ENCODE peak calls at places on chromosome 3, in six cellular contexts. One of them, this sample, is unnamed. For H3K9me3, the result is how much of the 10 kb centered on the place peaks cover.

GRCh38 chr3:152139651-152140050 is 129.1 kb upstream of the MBNL1 start:
- DNase-seq in HCT116: no peak
- DNase-seq in breast epithelium: no peak
- DNase-seq in ascending aorta: no peak
- DNase-seq in uterus: no peak
- DNase-seq in A549: no peak
- DNase-seq in this sample: no peak

GRCh38 chr3:50157821-50158556 is 2.9 kb downstream of the SEMA3F start:
- DNase-seq in HCT116: no peak
- DNase-seq in breast epithelium: no peak
- DNase-seq in ascending aorta: no peak
- DNase-seq in uterus: no peak
- DNase-seq in A549: no peak
- DNase-seq in this sample: no peak

GRCh38 chr3:138441742-138442141 is 7.3 kb downstream of the ESYT3 start:
- DNase-seq in HCT116: no peak
- DNase-seq in breast epithelium: no peak
- DNase-seq in ascending aorta: no peak
- DNase-seq in uterus: no peak
- DNase-seq in A549: no peak
- DNase-seq in this sample: no peak

GRCh38 chr3:9779721-9780450 is 10.1 kb upstream of the CAMK1 start:
- DNase-seq in HCT116: no peak
- DNase-seq in breast epithelium: no peak
- DNase-seq in ascending aorta: no peak
- DNase-seq in uterus: no peak
- DNase-seq in A549: no peak
- DNase-seq in this sample: no peak

GRCh38 chr3:72161870-72162617 is 377.1 kb upstream of the PROK2 start:
- DNase-seq in HCT116: no peak
- DNase-seq in breast epithelium: peak
- DNase-seq in ascending aorta: no peak
- DNase-seq in uterus: peak
- DNase-seq in A549: peak
- DNase-seq in this sample: no peak

GRCh38 chr3:151460774-151461450 is at the start of gene IGSF10:
- DNase-seq in HCT116: no peak
- DNase-seq in breast epithelium: no peak
- DNase-seq in ascending aorta: no peak
- DNase-seq in uterus: no peak
- DNase-seq in A549: peak
- DNase-seq in this sample: no peak

GRCh38 chr3:157030712-157031111 is 129.2 kb downstream of the CCNL1 start:
- DNase-seq in HCT116: no peak
- DNase-seq in breast epithelium: no peak
- DNase-seq in ascending aorta: no peak
- DNase-seq in uterus: no peak
- DNase-seq in A549: no peak
- DNase-seq in this sample: no peak

GRCh38 chr3:69252631-69253030 is 130.2 kb upstream of the LMOD3 start:
- DNase-seq in HCT116: no peak
- DNase-seq in breast epithelium: no peak
- DNase-seq in ascending aorta: no peak
- DNase-seq in uterus: no peak
- DNase-seq in A549: no peak
- DNase-seq in this sample: no peak

GRCh38 chr3:183254816-183255730 is 2.0 kb downstream of the B3GNT5 start:
- DNase-seq in HCT116: no peak
- DNase-seq in breast epithelium: no peak
- DNase-seq in ascending aorta: no peak
- DNase-seq in uterus: no peak
- DNase-seq in A549: no peak
- DNase-seq in this sample: no peak

GRCh38 chr3:71514621-71515020 is 68.9 kb downstream of the FOXP1 start:
- DNase-seq in HCT116: no peak
- DNase-seq in breast epithelium: no peak
- DNase-seq in ascending aorta: no peak
- DNase-seq in uterus: no peak
- DNase-seq in A549: no peak
- DNase-seq in this sample: no peak

GRCh38 chr3:87127286-87127685 is 99.8 kb upstream of the CHMP2B start:
- DNase-seq in HCT116: no peak
- DNase-seq in breast epithelium: no peak
- DNase-seq in ascending aorta: no peak
- DNase-seq in uterus: no peak
- DNase-seq in A549: no peak
- DNase-seq in this sample: no peak

GRCh38 chr3:14266361-14266760 is 87.7 kb downstream of the LSM3 start:
- DNase-seq in HCT116: no peak
- DNase-seq in breast epithelium: no peak
- DNase-seq in ascending aorta: no peak
- DNase-seq in uterus: peak
- DNase-seq in A549: no peak
- DNase-seq in this sample: no peak

GRCh38 chr3:131231710-131232348 is 149.7 kb upstream of the NUDT16 start:
- DNase-seq in HCT116: no peak
- DNase-seq in breast epithelium: no peak
- DNase-seq in ascending aorta: no peak
- DNase-seq in uterus: no peak
- DNase-seq in A549: peak
- DNase-seq in this sample: no peak

GRCh38 chr3:134872405-134872804 is 77.3 kb downstream of the EPHB1 start:
- DNase-seq in HCT116: no peak
- DNase-seq in breast epithelium: no peak
- DNase-seq in ascending aorta: no peak
- DNase-seq in uterus: no peak
- DNase-seq in A549: no peak
- DNase-seq in this sample: no peak

GRCh38 chr3:197030379-197031314 is 1.0 kb upstream of the MELTF start:
- DNase-seq in HCT116: no peak
- DNase-seq in breast epithelium: no peak
- DNase-seq in ascending aorta: no peak
- DNase-seq in uterus: no peak
- DNase-seq in A549: no peak
- DNase-seq in this sample: no peak

GRCh38 chr3:197031315-197032285 is 2.0 kb upstream of the MELTF start:
- DNase-seq in HCT116: peak
- DNase-seq in breast epithelium: no peak
- DNase-seq in ascending aorta: no peak
- DNase-seq in uterus: peak
- DNase-seq in A549: peak
- DNase-seq in this sample: no peak

GRCh38 chr3:197028711-197029510 is 706 bp downstream of the MELTF start:
- DNase-seq in HCT116: no peak
- DNase-seq in breast epithelium: no peak
- DNase-seq in ascending aorta: no peak
- DNase-seq in uterus: no peak
- DNase-seq in A549: peak
- DNase-seq in this sample: no peak

GRCh38 chr3:197027896-197028710 is 1.5 kb downstream of the MELTF start:
- DNase-seq in HCT116: no peak
- DNase-seq in breast epithelium: no peak
- DNase-seq in ascending aorta: no peak
- DNase-seq in uterus: no peak
- DNase-seq in A549: no peak
- DNase-seq in this sample: no peak

GRCh38 chr3:197029511-197030167 is at the start of gene MELTF:
- DNase-seq in HCT116: no peak
- DNase-seq in breast epithelium: no peak
- DNase-seq in ascending aorta: no peak
- DNase-seq in uterus: peak
- DNase-seq in A549: peak
- DNase-seq in this sample: peak
- H3K9me3 ChIP-seq in HCT116: under half
- H3K9me3 ChIP-seq in breast epithelium: under half
- H3K9me3 ChIP-seq in ascending aorta: under half
- H3K9me3 ChIP-seq in uterus: under half
- H3K9me3 ChIP-seq in A549: under half
- H3K9me3 ChIP-seq in this sample: under half

DNA sequence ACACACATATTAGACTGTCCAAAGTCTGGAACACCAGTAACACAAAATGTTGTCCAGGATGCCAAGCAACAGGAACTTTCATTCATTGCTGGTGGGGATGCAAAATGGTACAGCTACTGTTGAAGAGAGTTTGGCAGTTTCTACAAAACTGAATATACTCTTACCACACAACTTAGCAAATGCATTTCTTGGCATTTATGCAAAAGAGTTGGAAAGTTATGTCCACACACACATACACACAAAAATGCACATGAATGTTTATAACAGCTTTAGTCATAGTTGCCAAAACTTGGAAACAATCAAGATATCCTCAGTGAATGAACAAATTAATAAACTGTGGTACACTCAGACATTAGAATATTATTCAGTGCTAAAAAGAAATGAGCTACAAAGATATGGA is 195.1 kb upstream of the MME start:
- DNase-seq in HCT116: no peak
- DNase-seq in breast epithelium: no peak
- DNase-seq in ascending aorta: no peak
- DNase-seq in uterus: no peak
- DNase-seq in A549: no peak
- DNase-seq in this sample: no peak
- H3K9me3 ChIP-seq in HCT116: under half
- H3K9me3 ChIP-seq in breast epithelium: under half
- H3K9me3 ChIP-seq in ascending aorta: under half
- H3K9me3 ChIP-seq in uterus: under half
- H3K9me3 ChIP-seq in A549: under half
- H3K9me3 ChIP-seq in this sample: under half

GRCh38 chr3:149833241-149833640 is 20.2 kb downstream of the RNF13 start:
- DNase-seq in HCT116: no peak
- DNase-seq in breast epithelium: no peak
- DNase-seq in ascending aorta: no peak
- DNase-seq in uterus: no peak
- DNase-seq in A549: no peak
- DNase-seq in this sample: no peak
- H3K9me3 ChIP-seq in HCT116: under half
- H3K9me3 ChIP-seq in breast epithelium: under half
- H3K9me3 ChIP-seq in ascending aorta: under half
- H3K9me3 ChIP-seq in uterus: under half
- H3K9me3 ChIP-seq in A549: half or more
- H3K9me3 ChIP-seq in this sample: under half

DNA sequence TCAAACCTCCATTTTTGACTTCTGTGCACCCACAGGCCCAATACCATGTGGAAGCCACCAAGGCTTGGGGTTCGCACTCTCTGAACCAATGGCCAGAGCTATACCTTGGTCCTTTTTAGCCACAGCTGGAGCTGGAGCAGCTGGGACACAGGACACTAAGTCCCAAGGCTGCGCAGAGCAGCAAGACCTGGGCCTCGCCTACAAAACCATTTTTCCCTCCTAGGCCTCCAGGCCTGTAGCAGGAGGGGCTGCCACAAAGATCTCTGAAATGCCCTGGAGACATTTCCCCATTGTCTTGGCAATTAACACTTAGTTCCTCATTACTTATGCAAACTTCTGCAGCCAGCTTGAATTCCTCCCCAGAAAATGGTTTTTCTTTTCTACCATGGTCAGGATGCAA is 81.3 kb downstream of the ZMAT3 start:
- DNase-seq in HCT116: no peak
- DNase-seq in breast epithelium: no peak
- DNase-seq in ascending aorta: no peak
- DNase-seq in uterus: no peak
- DNase-seq in A549: no peak
- DNase-seq in this sample: no peak
- H3K9me3 ChIP-seq in HCT116: under half
- H3K9me3 ChIP-seq in breast epithelium: under half
- H3K9me3 ChIP-seq in ascending aorta: under half
- H3K9me3 ChIP-seq in uterus: under half
- H3K9me3 ChIP-seq in A549: under half
- H3K9me3 ChIP-seq in this sample: under half

DNA sequence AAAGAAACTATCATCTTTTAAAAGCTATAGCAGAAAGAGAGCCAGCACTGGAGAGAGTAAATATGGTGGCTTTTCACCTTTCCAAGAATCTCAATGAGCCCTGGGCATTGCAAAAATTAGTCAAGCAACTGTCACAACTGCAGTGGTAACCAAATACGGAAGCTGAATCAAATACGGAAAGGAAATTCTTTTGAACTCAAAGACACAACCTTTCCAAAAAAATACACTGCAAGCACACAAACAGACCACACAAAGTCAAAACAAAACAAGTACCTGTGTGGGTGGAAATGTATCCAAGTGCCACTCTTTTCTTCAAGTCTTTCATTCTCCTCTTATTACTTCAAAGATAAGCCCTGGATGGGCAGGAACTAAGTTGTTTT is 17.6 kb downstream of the VGLL4 start:
- DNase-seq in HCT116: no peak
- DNase-seq in breast epithelium: no peak
- DNase-seq in ascending aorta: no peak
- DNase-seq in uterus: no peak
- DNase-seq in A549: no peak
- DNase-seq in this sample: no peak
- H3K9me3 ChIP-seq in HCT116: under half
- H3K9me3 ChIP-seq in breast epithelium: under half
- H3K9me3 ChIP-seq in ascending aorta: under half
- H3K9me3 ChIP-seq in uterus: under half
- H3K9me3 ChIP-seq in A549: under half
- H3K9me3 ChIP-seq in this sample: under half

GRCh38 chr3:46821553-46821952 is 41.7 kb downstream of the MYL3 start:
- DNase-seq in HCT116: no peak
- DNase-seq in breast epithelium: no peak
- DNase-seq in ascending aorta: no peak
- DNase-seq in uterus: no peak
- DNase-seq in A549: no peak
- DNase-seq in this sample: no peak

GRCh38 chr3:46824561-46824960 is 38.7 kb downstream of the MYL3 start:
- DNase-seq in HCT116: no peak
- DNase-seq in breast epithelium: no peak
- DNase-seq in ascending aorta: no peak
- DNase-seq in uterus: no peak
- DNase-seq in A549: no peak
- DNase-seq in this sample: no peak

GRCh38 chr3:46825450-46825849 is 37.8 kb downstream of the MYL3 start:
- DNase-seq in HCT116: no peak
- DNase-seq in breast epithelium: no peak
- DNase-seq in ascending aorta: no peak
- DNase-seq in uterus: no peak
- DNase-seq in A549: no peak
- DNase-seq in this sample: no peak

GRCh38 chr3:46820852-46821251 is 42.4 kb downstream of the MYL3 start:
- DNase-seq in HCT116: no peak
- DNase-seq in breast epithelium: no peak
- DNase-seq in ascending aorta: no peak
- DNase-seq in uterus: no peak
- DNase-seq in A549: no peak
- DNase-seq in this sample: no peak
- H3K9me3 ChIP-seq in HCT116: under half
- H3K9me3 ChIP-seq in breast epithelium: under half
- H3K9me3 ChIP-seq in ascending aorta: under half
- H3K9me3 ChIP-seq in uterus: under half
- H3K9me3 ChIP-seq in A549: under half
- H3K9me3 ChIP-seq in this sample: under half

This sample was measured in T-helper 17 cell.